ENCODE peak calls at places on chromosomes 16 and 17, in seven cellular contexts. T is activated CD4-positive, CD25-positive, alpha-beta regulatory T cell treated with anti-CD3 and anti-CD28 coated beads, Interleukin-2, amount 50 U/mL, for 24 hours; I is activated CD4-positive, alpha-beta T cell treated with anti-CD3 and anti-CD28 coated beads for 36 hours; F is aorta; X is stimulated activated naive B cell treated with anti-CD40 and anti-IgM and Interleukin-4, amounts not matched to agents 10 μg/mL and 1 μg/mL and 100 μg/mL, for 72 hours; Z is gastroesophageal sphincter; C is activated naive CD8-positive, alpha-beta T cell treated with anti-CD3 and anti-CD28 coated beads, Interleukin-2, amount 50 U/mL, for 24 hours. Y is an unnamed sample.

GRCh38 chr17:4845128-4845527 is 12.0 kb downstream of the MINK1 start:
- ATAC-seq in T (no peak), I (no peak), F (no peak), X (no peak), Z (no peak), C (no peak), Y (peak; percentile 36)

GRCh38 chr17:48236681-48237134 is 129.1 kb downstream of the SNX11 start:
- ATAC-seq in T (peak; percentile 81), I (peak; percentile 65), F (no peak), X (no peak), Z (no peak), C (no peak), Y (no peak)

GRCh38 chr16:79698341-79698753 is 97.8 kb upstream of the MAF start:
- ATAC-seq in T (no peak), I (no peak), F (peak; percentile 82), X (no peak), Z (peak; percentile 91), C (no peak), Y (no peak)

GRCh38 chr17:1029196-1029911 is 32.4 kb downstream of the TIMM22 start:
- ATAC-seq in T (no peak), I (no peak), F (peak; percentile 33), X (no peak), Z (peak; percentile 63), C (no peak), Y (no peak)

GRCh38 chr17:1871743-1872142 is 41.9 kb downstream of the RPA1 start:
- ATAC-seq in T (peak; percentile 7), I (peak; percentile 20), F (no peak), X (no peak), Z (no peak), C (peak; percentile 42), Y (no peak)

GRCh38 chr17:78937561-78937960 is 12.4 kb upstream of the TIMP2 start:
- ATAC-seq in T (no peak), I (no peak), F (no peak), X (no peak), Z (no peak), C (no peak), Y (no peak)

GRCh38 chr17:7176870-7177209 is 2.3 kb downstream of the ASGR1 start:
- ATAC-seq in T (no peak), I (no peak), F (no peak), X (no peak), Z (peak; percentile 17), C (no peak), Y (no peak)

GRCh38 chr17:1005361-1005946 is 8.5 kb downstream of the TIMM22 start:
- ATAC-seq in T (no peak), I (no peak), F (peak; percentile 43), X (peak; percentile 10), Z (peak; percentile 37), C (no peak), Y (no peak)

GRCh38 chr17:44997733-44998520 is 29.8 kb upstream of the C1QL1 start:
- ATAC-seq in T (no peak), I (no peak), F (no peak), X (no peak), Z (no peak), C (no peak), Y (no peak)

GRCh38 chr16:2148714-2149629 is 547 bp downstream of the RAB26 start:
- ATAC-seq in T (peak; percentile 1), I (peak; percentile 20), F (no peak), X (peak; percentile 29), Z (no peak), C (peak; percentile 0), Y (peak; percentile 1)

GRCh38 chr16:67679935-67680897 is 13.6 kb downstream of the C16orf86 start:
- ATAC-seq in T (no peak), I (no peak), F (no peak), X (no peak), Z (no peak), C (no peak), Y (no peak)

GRCh38 chr17:76161113-76161512 is 20.1 kb upstream of the FOXJ1 start:
- ATAC-seq in T (no peak), I (no peak), F (no peak), X (no peak), Z (no peak), C (no peak), Y (no peak)

GRCh38 chr16:56636616-56637413 is 1.7 kb upstream of the MT1A start:
- ATAC-seq in T (no peak), I (no peak), F (no peak), X (no peak), Z (no peak), C (no peak), Y (no peak)

GRCh38 chr16:89193021-89193575 is 7.2 kb downstream of the SLC22A31 start:
- ATAC-seq in T (no peak), I (peak; percentile 78), F (peak; percentile 78), X (peak; percentile 23), Z (peak; percentile 55), C (no peak), Y (no peak)

GRCh38 chr17:16623282-16623681 is 30.4 kb downstream of the ZNF624 start:
- ATAC-seq in T (no peak), I (no peak), F (no peak), X (no peak), Z (no peak), C (no peak), Y (no peak)

GRCh38 chr17:76678330-76678729 is 32.4 kb downstream of the MXRA7 start:
- ATAC-seq in T (peak; percentile 74), I (no peak), F (no peak), X (no peak), Z (no peak), C (peak; percentile 71), Y (no peak)